ENCODE peak calls at places on chromosome 22, in eight cellular contexts. E is mammary epithelial cell, N is Karpas-422, Q is IMR-90, L is GM12878, T is H9, O is PC-3, A is MM.1S. M is an unnamed sample.

GRCh38 chr22:44828193-44828592 is 75.8 kb downstream of the ARHGAP8 start:
- DNase-seq in E (no peak), N (peak; percentile 78), Q (no peak), L (no peak), T (peak; percentile 69), O (peak; percentile 8), A (no peak), M (peak; percentile 22)

GRCh38 chr22:49767355-49768062 is 60.2 kb downstream of the BRD1 start:
- DNase-seq in E (peak; percentile 52), N (peak; percentile 78), Q (peak; percentile 57), L (peak; percentile 50), T (peak; percentile 72), O (peak; percentile 59), A (peak; percentile 46), M (peak; percentile 72)

GRCh38 chr22:22895776-22896445 is 8.3 kb downstream of the IGLL5 start:
- DNase-seq in E (no peak), N (no peak), Q (no peak), L (no peak), T (no peak), O (no peak), A (peak; percentile 89), M (no peak)

GRCh38 chr22:22720724-22721261 is 76.4 kb downstream of the GGTLC2 start:
- DNase-seq in E (peak; percentile 28), N (peak; percentile 74), Q (no peak), L (peak; percentile 62), T (no peak), O (no peak), A (peak; percentile 36), M (peak; percentile 84)

GRCh38 chr22:42194104-42194851 is 63.7 kb upstream of the CYP2D6 start:
- DNase-seq in E (no peak), N (no peak), Q (no peak), L (no peak), T (no peak), O (no peak), A (no peak), M (no peak)

GRCh38 chr22:32868928-32869327 is 67.4 kb downstream of the TIMP3 start:
- DNase-seq in E (no peak), N (no peak), Q (no peak), L (no peak), T (no peak), O (no peak), A (no peak), M (no peak)

GRCh38 chr22:30821863-30822215 is 127.2 kb downstream of the OSBP2 start:
- DNase-seq in E (no peak), N (no peak), Q (no peak), L (no peak), T (no peak), O (no peak), A (no peak), M (no peak)

GRCh38 chr22:48891688-48892380 is 935.8 kb downstream of the BRD1 start:
- DNase-seq in E (no peak), N (no peak), Q (no peak), L (no peak), T (no peak), O (no peak), A (no peak), M (no peak)

GRCh38 chr22:47333625-47334024 is 571.2 kb downstream of the TBC1D22A start:
- DNase-seq in E (peak; percentile 4), N (no peak), Q (peak; percentile 71), L (no peak), T (no peak), O (peak; percentile 42), A (peak; percentile 27), M (no peak)

GRCh38 chr22:32862083-32862482 is 60.6 kb downstream of the TIMP3 start:
- DNase-seq in E (no peak), N (no peak), Q (no peak), L (no peak), T (no peak), O (no peak), A (no peak), M (no peak)

GRCh38 chr22:37807410-37808293 is at the start of gene GCAT:
- DNase-seq in E (peak; percentile 96), N (peak; percentile 99), Q (peak; percentile 95), L (peak; percentile 58), T (peak; percentile 99), O (peak; percentile 91), A (peak; percentile 93), M (peak; percentile 95)
- H2AFZ ChIP-seq in E (peak within 1 kb of the TSS; percentile 99), N (peak within 1 kb of the TSS; percentile 91), Q (peak within 1 kb of the TSS; percentile 93), L (peak within 1 kb of the TSS; percentile 95), T (no peak within 1 kb of the TSS), O (peak within 1 kb of the TSS; percentile 51), A (peak within 1 kb of the TSS; percentile 59), M (peak within 1 kb of the TSS; percentile 81)

GRCh38 chr22:25722223-25723015 is 19.6 kb upstream of the MYO18B start:
- DNase-seq in E (no peak), N (no peak), Q (no peak), L (no peak), T (no peak), O (no peak), A (no peak), M (no peak)
- H3K4me1 ChIP-seq in E (no peaks in the 10 kb centered on the region), N (no peaks in the 10 kb centered on the region), Q (no peaks in the 10 kb centered on the region), L (no peaks in the 10 kb centered on the region), T (no peaks in the 10 kb centered on the region), O (no peaks in the 10 kb centered on the region), A (no peaks in the 10 kb centered on the region), M (no peaks in the 10 kb centered on the region)

DNA sequence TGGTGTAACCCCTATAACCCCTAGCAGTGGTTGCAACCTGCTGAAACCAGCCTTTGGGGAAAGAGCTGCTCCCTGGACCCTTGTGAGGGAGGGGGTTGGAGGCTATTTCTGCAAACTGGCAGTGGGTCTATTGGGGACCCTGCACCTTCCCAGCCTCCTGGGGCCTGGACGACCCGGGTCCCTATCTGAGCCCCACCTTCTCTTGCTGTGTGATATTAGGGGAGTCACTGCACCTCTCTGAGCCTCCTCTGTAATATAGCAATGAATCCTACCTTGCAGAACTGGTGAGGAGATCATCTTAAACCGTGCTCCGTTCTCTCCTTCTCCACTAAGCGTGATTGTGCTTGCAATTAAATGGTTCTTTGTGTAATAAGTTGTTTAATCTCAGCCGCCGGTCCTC is 24.0 kb upstream of the MPPED1 start:
- DNase-seq in E (no peak), N (no peak), Q (no peak), L (no peak), T (no peak), O (no peak), A (no peak), M (no peak)
- H2AFZ ChIP-seq in E (no peak overlapping the region), N (no peak overlapping the region), Q (no peak overlapping the region), L (no peak overlapping the region), T (no peak overlapping the region), O (no peak overlapping the region), A (no peak overlapping the region), M (no peak overlapping the region)

GRCh38 chr22:28953399-28953798 is 70.0 kb downstream of the ZNRF3 start:
- DNase-seq in E (no peak), N (no peak), Q (no peak), L (no peak), T (no peak), O (no peak), A (no peak), M (no peak)
- H3K4me1 ChIP-seq in E (peaks cover 4% of the 10 kb centered on the region), N (no peaks in the 10 kb centered on the region), Q (peaks cover 12% of the 10 kb centered on the region), L (peaks cover 17% of the 10 kb centered on the region), T (peaks cover 4% of the 10 kb centered on the region), O (no peaks in the 10 kb centered on the region), A (peaks cover 21% of the 10 kb centered on the region), M (peaks cover 21% of the 10 kb centered on the region)

DNA sequence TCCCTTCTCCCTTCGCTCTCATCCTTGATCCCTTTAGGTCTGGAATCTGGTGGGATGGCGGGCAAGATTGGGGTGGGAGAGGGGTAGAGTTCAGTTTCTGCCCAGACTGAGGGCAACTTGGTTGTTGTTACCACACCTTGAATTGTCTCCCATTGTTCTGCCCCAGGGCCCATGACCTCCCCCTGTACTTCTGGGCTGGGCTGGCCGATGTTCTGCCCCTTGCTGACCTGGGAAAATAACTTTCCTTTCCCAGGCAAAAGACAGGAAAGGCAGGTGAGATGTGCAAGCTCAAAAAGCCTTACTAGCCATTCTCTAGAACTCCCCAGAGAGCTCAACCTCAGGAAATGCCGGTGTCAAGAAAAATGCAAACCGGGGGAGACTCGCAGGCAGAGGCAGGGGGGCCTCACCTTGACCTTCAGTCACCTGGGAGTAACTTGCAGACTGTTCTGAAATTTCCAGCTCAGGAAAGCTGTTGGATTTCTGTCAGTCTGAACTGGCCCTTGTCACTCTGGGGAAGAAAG is 32.4 kb upstream of the EIF3D start:
- DNase-seq in E (no peak), N (no peak), Q (no peak), L (no peak), T (no peak), O (no peak), A (no peak), M (no peak)
- H2AFZ ChIP-seq in E (no peak overlapping the region), N (no peak overlapping the region), Q (no peak overlapping the region), L (no peak overlapping the region), T (no peak overlapping the region), O (no peak overlapping the region), A (no peak overlapping the region), M (no peak overlapping the region)

GRCh38 chr22:46053563-46054090 is 76.7 kb upstream of the WNT7B start:
- DNase-seq in E (peak; percentile 78), N (peak; percentile 85), Q (peak; percentile 38), L (no peak), T (no peak), O (peak; percentile 79), A (peak; percentile 80), M (peak; percentile 56)
- H3K4me1 ChIP-seq in E (peaks cover 74% of the 10 kb centered on the region), N (peaks cover 60% of the 10 kb centered on the region), Q (peaks cover 26% of the 10 kb centered on the region), L (peaks cover 31% of the 10 kb centered on the region), T (no peaks in the 10 kb centered on the region), O (peaks cover 58% of the 10 kb centered on the region), A (peaks cover 38% of the 10 kb centered on the region), M (peaks cover 60% of the 10 kb centered on the region)